ENCODE peak calls at places on chromosomes 13 and 19, in seven cellular contexts. F, Z, L, P, S, H and M are unnamed samples.

GRCh38 chr13:45042539-45042938 is 53.2 kb downstream of the GPALPP1 start:
- DNase-seq in F (no peak), Z (no peak), L (no peak), P (no peak), S (no peak), H (no peak), M (no peak)

GRCh38 chr13:113448885-113449692 is 4.2 kb downstream of the ADPRHL1 start:
- DNase-seq in F (peak), Z (no peak), L (peak), P (peak), S (peak), H (no peak), M (no peak)

GRCh38 chr13:20938302-20938701 is 35.8 kb upstream of the XPO4 start:
- DNase-seq in F (no peak), Z (no peak), L (no peak), P (peak), S (no peak), H (no peak), M (no peak)

GRCh38 chr19:7888826-7889217 is 512 bp downstream of the LRRC8E start:
- DNase-seq in F (no peak), Z (no peak), L (no peak), P (no peak), S (no peak), H (no peak), M (no peak)

GRCh38 chr13:77378662-77379061 is 51.8 kb upstream of the MYCBP2 start:
- DNase-seq in F (no peak), Z (no peak), L (no peak), P (no peak), S (no peak), H (no peak), M (no peak)

GRCh38 chr19:1133471-1133929 is 29.7 kb downstream of the GPX4 start:
- DNase-seq in F (peak), Z (peak), L (peak), P (no peak), S (peak), H (no peak), M (no peak)

GRCh38 chr13:46172531-46172991 is 9.4 kb downstream of the LCP1 start:
- DNase-seq in F (no peak), Z (no peak), L (no peak), P (no peak), S (no peak), H (no peak), M (no peak)

GRCh38 chr13:50589651-50590054 is 253.8 kb downstream of the DLEU7 start:
- DNase-seq in F (no peak), Z (no peak), L (no peak), P (no peak), S (no peak), H (no peak), M (no peak)

GRCh38 chr13:20824762-20825161 is 51.0 kb upstream of the EEF1AKMT1 start:
- DNase-seq in F (no peak), Z (no peak), L (no peak), P (no peak), S (no peak), H (no peak), M (no peak)

GRCh38 chr13:44561352-44561751 is 14.8 kb downstream of the TSC22D1 start:
- DNase-seq in F (no peak), Z (no peak), L (no peak), P (no peak), S (no peak), H (no peak), M (no peak)

GRCh38 chr19:1128111-1128510 is 24.3 kb downstream of the GPX4 start:
- DNase-seq in F (no peak), Z (no peak), L (no peak), P (no peak), S (no peak), H (no peak), M (no peak)

GRCh38 chr13:111217661-111218060 is 102.6 kb downstream of the ARHGEF7 start:
- DNase-seq in F (no peak), Z (no peak), L (no peak), P (no peak), S (no peak), H (no peak), M (no peak)

GRCh38 chr13:32080328-32080744 is 48.8 kb downstream of the FRY start:
- DNase-seq in F (no peak), Z (no peak), L (no peak), P (peak), S (no peak), H (no peak), M (no peak)

DNA sequence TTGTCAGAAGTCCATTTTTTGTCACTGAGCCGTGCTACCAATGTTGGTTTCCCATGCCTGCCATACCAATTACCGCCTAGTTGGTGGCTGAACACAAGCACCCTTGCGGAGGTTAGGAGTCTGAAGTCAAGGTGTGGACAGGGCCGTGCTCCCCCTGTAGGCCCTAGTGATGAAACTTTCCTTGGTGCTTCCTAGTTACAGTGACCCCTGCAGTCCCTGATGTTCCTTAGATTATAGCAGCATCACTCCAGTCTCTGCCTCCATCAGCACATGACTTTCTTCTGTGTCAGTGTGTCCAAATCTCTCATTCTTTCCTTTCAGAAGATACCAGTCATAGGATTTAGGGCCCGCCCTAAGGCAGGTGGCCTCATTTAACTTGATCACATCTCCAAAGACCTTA is 99.0 kb downstream of the MYO16 start:
- DNase-seq in F (peak), Z (no peak), L (no peak), P (peak), S (no peak), H (peak), M (peak)
- TF ChIP-seq JUND in F (no peak), Z (no peak), L (no peak), P (no peak), S (no peak), H (peak), M (no peak)

GRCh38 chr13:101157261-101157660 is 259.0 kb downstream of the NALCN start:
- DNase-seq in F (no peak), Z (no peak), L (no peak), P (no peak), S (no peak), H (no peak), M (no peak)
- TF ChIP-seq JUND in F (no peak), Z (no peak), L (no peak), P (no peak), S (no peak), H (no peak), M (no peak)

DNA sequence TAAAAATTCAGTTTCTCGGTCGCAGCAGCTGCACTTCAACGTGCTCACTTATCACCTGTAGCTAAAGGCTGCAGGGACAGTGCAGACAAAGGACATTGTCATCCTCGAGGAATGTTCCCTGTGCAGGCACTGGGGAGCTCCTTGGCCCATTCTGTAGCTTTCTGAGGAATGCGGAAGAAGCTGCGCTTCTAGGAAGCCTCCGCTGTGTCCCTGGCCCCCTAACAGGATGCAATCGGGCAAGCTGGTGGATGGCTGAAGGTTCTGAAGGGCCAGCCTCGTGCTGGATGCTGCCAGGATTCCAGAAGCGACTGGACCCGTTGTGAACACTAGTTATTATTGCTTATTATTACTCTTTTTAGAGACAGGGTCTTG is 8.1 kb downstream of the ANO8 start:
- DNase-seq in F (no peak), Z (no peak), L (no peak), P (no peak), S (no peak), H (no peak), M (no peak)
- TF ChIP-seq JUND in F (no peak), Z (no peak), L (no peak), P (no peak), S (no peak), H (no peak), M (no peak)

GRCh38 chr13:98396071-98396710 is 180.7 kb downstream of the STK24 start:
- DNase-seq in F (no peak), Z (no peak), L (no peak), P (no peak), S (no peak), H (no peak), M (no peak)

GRCh38 chr13:98399756-98400155 is 177.2 kb downstream of the STK24 start:
- DNase-seq in F (no peak), Z (no peak), L (no peak), P (no peak), S (no peak), H (no peak), M (no peak)

GRCh38 chr13:98397221-98397620 is 179.7 kb downstream of the STK24 start:
- DNase-seq in F (no peak), Z (no peak), L (no peak), P (no peak), S (no peak), H (no peak), M (no peak)

GRCh38 chr13:98394820-98395510 is 181.9 kb downstream of the STK24 start:
- DNase-seq in F (no peak), Z (no peak), L (no peak), P (no peak), S (no peak), H (no peak), M (no peak)

GRCh38 chr13:98397861-98398260 is 179.0 kb downstream of the STK24 start:
- DNase-seq in F (no peak), Z (no peak), L (no peak), P (no peak), S (no peak), H (no peak), M (no peak)
- TF ChIP-seq JUND in F (no peak), Z (no peak), L (no peak), P (no peak), S (no peak), H (no peak), M (no peak)

GRCh38 chr19:40519352-40520322 is 52.8 kb downstream of the SPTBN4 start:
- DNase-seq in F (no peak), Z (no peak), L (no peak), P (no peak), S (no peak), H (no peak), M (no peak)
- TF ChIP-seq JUND in F (no peak), Z (no peak), L (no peak), P (no peak), S (no peak), H (no peak), M (no peak)

DNA sequence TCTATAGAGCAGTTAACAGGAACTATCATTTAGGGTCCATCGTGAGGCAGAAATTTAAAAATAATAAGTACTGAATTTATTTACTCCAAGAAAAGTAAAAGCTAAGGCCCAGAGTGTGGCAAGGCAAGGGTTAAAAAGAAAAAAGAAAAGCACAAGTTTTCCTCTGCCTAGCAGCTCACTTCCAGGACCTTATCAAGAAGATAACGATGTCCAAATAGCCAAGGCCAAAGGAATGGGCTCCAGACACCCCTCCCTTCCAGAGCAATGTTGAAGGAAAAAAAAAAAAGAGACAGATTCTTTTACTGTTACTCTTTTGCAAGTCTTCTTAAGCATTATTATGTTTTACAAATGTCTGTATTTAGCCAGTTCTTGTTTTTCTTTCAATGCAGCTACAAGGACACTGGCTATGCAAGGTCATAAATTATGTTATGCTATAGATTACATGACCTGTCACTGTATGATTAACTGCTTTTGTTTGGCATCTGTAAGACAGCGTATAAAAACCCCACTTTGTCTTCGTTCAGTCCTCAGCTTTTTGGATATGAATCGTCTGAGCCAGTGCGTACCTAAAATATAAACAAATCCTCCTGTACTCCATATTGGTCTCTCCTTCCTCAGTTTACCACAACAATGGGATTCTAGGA is 2.9 kb upstream of the ZNF700 start:
- DNase-seq in F (no peak), Z (no peak), L (no peak), P (no peak), S (no peak), H (no peak), M (no peak)
- TF ChIP-seq JUND in F (no peak), Z (no peak), L (no peak), P (no peak), S (no peak), H (no peak), M (no peak)